ENCODE peak calls at places on chromosomes 11 and 22, in ten cellular contexts. S is A172; T is activated T-cell treated with anti-CD3 and anti-CD28 coated beads for 1 hour; C is H9; X is stimulated activated CD4-positive, alpha-beta T cell treated with anti-CD3 and anti-CD28 coated beads, Interleukin-12 subunit alpha, Interleukin-12 subunit beta, amount 100 ng/mL, for 24 hours; N is cardiac muscle cell; Y is astrocyte of the spinal cord; G is GM13977; E is DMS53; D is HS-5. U is an unnamed sample.

GRCh38 chr11:64360403-64360980 is 1.5 kb downstream of the RPS6KA4 start:
- DNase-seq in G (no peak), T (no peak), S (no peak), Y (no peak), N (no peak), X (no peak), C (no peak), E (no peak), D (no peak), U (no peak)

GRCh38 chr11:95674669-95675358 is 114.8 kb downstream of the FAM76B start:
- DNase-seq in T (no peak), S (no peak), D (no peak), X (no peak), C (no peak), N (no peak), E (no peak), G (no peak), Y (no peak), U (no peak)

GRCh38 chr11:69799582-69799981 is 19.6 kb downstream of the FGF3 start:
- DNase-seq in X (no peak), G (no peak), Y (no peak), N (peak), T (no peak), C (peak), D (peak), S (peak), E (peak), U (no peak)

GRCh38 chr22:19597399-19597735 is 73.2 kb upstream of the CLDN5 start:
- DNase-seq in C (no peak), N (no peak), G (peak), X (no peak), Y (no peak), S (no peak), T (no peak), D (no peak), E (no peak), U (no peak)

GRCh38 chr11:19110290-19110689 is 6.7 kb upstream of the ZDHHC13 start:
- DNase-seq in G (no peak), X (no peak), D (no peak), S (peak), C (no peak), Y (no peak), N (no peak), E (peak), T (no peak), U (no peak)

GRCh38 chr22:48263431-48263765 is 1500.9 kb downstream of the TBC1D22A start:
- DNase-seq in N (no peak), T (no peak), E (no peak), C (no peak), G (no peak), X (no peak), Y (no peak), S (no peak), D (no peak), U (peak)

GRCh38 chr11:8956860-8957259 is 7.4 kb downstream of the TMEM9B start:
- DNase-seq in Y (no peak), C (no peak), X (no peak), G (no peak), S (no peak), T (no peak), E (no peak), N (no peak), D (no peak), U (no peak)

GRCh38 chr11:43947003-43947500 is 4.6 kb downstream of the C11orf96 start:
- DNase-seq in E (peak), C (peak), D (no peak), X (no peak), G (no peak), Y (no peak), S (no peak), T (no peak), N (peak), U (no peak)

GRCh38 chr11:27218498-27219038 is 144.4 kb downstream of the CCDC34 start:
- DNase-seq in X (no peak), E (peak), D (peak), C (no peak), T (no peak), S (peak), N (peak), Y (peak), G (no peak), U (no peak)

GRCh38 chr11:16741473-16741872 is 3.0 kb downstream of the C11orf58 start:
- DNase-seq in Y (no peak), N (no peak), E (no peak), S (no peak), T (no peak), X (no peak), C (no peak), G (no peak), D (no peak), U (no peak)

GRCh38 chr11:112518371-112518770 is 257.7 kb upstream of the PLET1 start:
- DNase-seq in C (no peak), E (no peak), T (no peak), Y (no peak), S (no peak), X (no peak), D (no peak), N (no peak), G (no peak), U (no peak)

GRCh38 chr11:129862123-129862522 is 33.3 kb downstream of the NFRKB start:
- DNase-seq in E (no peak), C (no peak), N (no peak), Y (no peak), S (no peak), X (no peak), T (no peak), G (no peak), D (no peak), U (no peak)

GRCh38 chr11:35261197-35261596 is 122.2 kb downstream of the CD44 start:
- DNase-seq in N (no peak), T (no peak), X (no peak), E (peak), D (no peak), G (no peak), C (no peak), S (no peak), Y (no peak), U (no peak)

GRCh38 chr22:22927888-22928665 is 40.5 kb downstream of the IGLL5 start:
- DNase-seq in T (no peak), Y (no peak), X (no peak), S (no peak), D (no peak), N (peak), G (no peak), C (no peak), E (peak), U (no peak)

GRCh38 chr11:1433568-1433967 is 43.8 kb downstream of the BRSK2 start:
- DNase-seq in G (no peak), X (no peak), Y (no peak), T (no peak), S (no peak), N (no peak), D (no peak), E (no peak), C (no peak), U (no peak)

GRCh38 chr11:36002196-36002595 is 58.3 kb downstream of the LDLRAD3 start:
- DNase-seq in C (no peak), N (no peak), X (no peak), S (no peak), T (no peak), Y (no peak), E (no peak), D (no peak), G (no peak), U (no peak)

GRCh38 chr22:37220543-37220968 is 8.3 kb upstream of the SSTR3 start:
- DNase-seq in S (no peak), Y (no peak), X (no peak), C (no peak), G (no peak), T (no peak), D (no peak), N (peak), E (no peak), U (no peak)

GRCh38 chr11:77959434-77959833 is 35.0 kb downstream of the INTS4 start:
- DNase-seq in D (peak), E (no peak), G (no peak), C (no peak), S (no peak), Y (no peak), N (peak), X (no peak), T (no peak), U (no peak)

GRCh38 chr11:78365381-78365792 is 52.2 kb downstream of the GAB2 start:
- DNase-seq in C (peak), Y (no peak), S (peak), T (no peak), D (peak), X (no peak), E (no peak), N (peak), G (no peak), U (no peak)

GRCh38 chr11:92123540-92123939 is 101.1 kb upstream of the FAT3 start:
- DNase-seq in D (peak), N (peak), T (no peak), E (peak), G (no peak), Y (peak), S (peak), C (no peak), X (no peak), U (no peak)

GRCh38 chr22:24969588-24970301 is 17.2 kb downstream of the KIAA1671 start:
- DNase-seq in T (no peak), G (no peak), C (no peak), E (no peak), Y (peak), N (peak), S (peak), D (no peak), X (no peak), U (no peak)

GRCh38 chr22:24157783-24158170 is 23.5 kb upstream of the SUSD2 start:
- DNase-seq in S (no peak), Y (no peak), X (no peak), E (no peak), T (no peak), G (peak), N (no peak), C (no peak), D (no peak), U (no peak)

GRCh38 chr22:25482868-25483639 is 81.4 kb upstream of the GRK3 start:
- DNase-seq in X (no peak), N (no peak), T (no peak), C (no peak), D (no peak), G (no peak), Y (no peak), E (no peak), S (no peak), U (peak)

GRCh38 chr22:46737976-46738641 is at the start of gene CERK:
- DNase-seq in C (peak), Y (peak), N (peak), D (no peak), G (peak), X (peak), E (peak), S (no peak), T (peak), U (peak)

GRCh38 chr22:24233816-24234215 is 11.1 kb downstream of the GGT5 start:
- DNase-seq in D (no peak), T (no peak), S (no peak), Y (no peak), E (no peak), X (no peak), G (no peak), N (no peak), C (no peak), U (no peak)

GRCh38 chr11:38718049-38718448 is 2120.0 kb upstream of the RAG2 start:
- DNase-seq in Y (no peak), C (no peak), G (no peak), T (no peak), D (no peak), X (no peak), S (peak), E (peak), N (no peak), U (no peak)

GRCh38 chr22:30867746-30868662 is 100.6 kb downstream of the MORC2 start:
- DNase-seq in T (no peak), E (no peak), S (no peak), G (no peak), C (peak), X (no peak), D (no peak), Y (no peak), N (no peak), U (peak)

GRCh38 chr11:67691149-67691548 is 16.7 kb upstream of the ALDH3B2 start:
- DNase-seq in X (no peak), S (no peak), N (no peak), E (peak), T (no peak), Y (no peak), D (no peak), G (no peak), C (no peak), U (no peak)

GRCh38 chr11:57237204-57237681 is at the start of gene APLNR:
- DNase-seq in N (peak), Y (no peak), C (peak), S (peak), T (no peak), D (no peak), G (no peak), X (no peak), E (no peak), U (peak)

GRCh38 chr11:15969701-15970329 is 386.5 kb downstream of the SOX6 start:
- DNase-seq in D (peak), C (no peak), T (no peak), S (peak), N (peak), X (no peak), G (peak), Y (peak), E (peak), U (peak)

GRCh38 chr22:39368402-39368801 is 18.6 kb downstream of the SYNGR1 start:
- DNase-seq in X (no peak), N (no peak), G (no peak), C (no peak), E (no peak), T (no peak), D (no peak), S (no peak), Y (no peak), U (no peak)

GRCh38 chr11:11243790-11244469 is 109.1 kb downstream of the CSNK2A3 start:
- DNase-seq in E (peak), C (peak), D (no peak), T (no peak), X (no peak), Y (peak), G (peak), S (no peak), N (peak), U (peak)

GRCh38 chr11:111310723-111311122 is 12.4 kb downstream of the POU2AF3 start:
- DNase-seq in C (no peak), T (no peak), G (no peak), E (peak), Y (no peak), D (no peak), S (no peak), N (no peak), X (no peak), U (no peak)